ENCODE peak calls at places on chromosomes 13 and 19, in ten cellular contexts. P, V, X, S, R, Z, C, K, Y and F are unnamed samples.

GRCh38 chr13:107900775-107901174 is 314.6 kb downstream of the LIG4 start:
- DNase-seq in P (no peak), V (no peak), X (no peak), S (no peak), R (no peak), Z (no peak), C (no peak), K (no peak), Y (peak; percentile 8), F (no peak)

GRCh38 chr19:41533691-41534090 is 42.3 kb upstream of the CEACAM21 start:
- DNase-seq in P (no peak), V (no peak), X (no peak), S (no peak), R (no peak), Z (no peak), C (no peak), K (no peak), Y (no peak), F (no peak)

GRCh38 chr13:107873908-107874307 is 341.4 kb downstream of the LIG4 start:
- DNase-seq in P (no peak), V (no peak), X (no peak), S (no peak), R (no peak), Z (no peak), C (no peak), K (no peak), Y (no peak), F (no peak)

GRCh38 chr19:13001502-13002388 is 6.5 kb downstream of the NFIX start:
- DNase-seq in P (no peak), V (no peak), X (no peak), S (no peak), R (no peak), Z (no peak), C (no peak), K (peak; percentile 89), Y (no peak), F (no peak)

GRCh38 chr19:33871605-33872004 is 74.9 kb downstream of the KCTD15 start:
- DNase-seq in P (no peak), V (no peak), X (no peak), S (no peak), R (no peak), Z (no peak), C (no peak), K (no peak), Y (no peak), F (no peak)

GRCh38 chr19:48772503-48772953 is 17.2 kb downstream of the FGF21 start:
- DNase-seq in P (no peak), V (no peak), X (no peak), S (no peak), R (no peak), Z (no peak), C (no peak), K (peak; percentile 87), Y (no peak), F (no peak)

GRCh38 chr19:33438987-33439781 is 65.7 kb downstream of the CEBPG start:
- DNase-seq in P (no peak), V (no peak), X (no peak), S (no peak), R (no peak), Z (no peak), C (no peak), K (peak; percentile 29), Y (no peak), F (no peak)

GRCh38 chr19:32519023-32519422 is 62.0 kb upstream of the PDCD5 start:
- DNase-seq in P (no peak), V (no peak), X (no peak), S (no peak), R (no peak), Z (no peak), C (no peak), K (no peak), Y (no peak), F (no peak)

GRCh38 chr19:17951151-17952040 is 15.5 kb upstream of the KCNN1 start:
- DNase-seq in P (no peak), V (no peak), X (no peak), S (no peak), R (no peak), Z (no peak), C (no peak), K (no peak), Y (no peak), F (no peak)

GRCh38 chr19:1461862-1462261 is 11.9 kb downstream of the APC2 start:
- DNase-seq in P (no peak), V (no peak), X (no peak), S (no peak), R (no peak), Z (no peak), C (no peak), K (peak; percentile 44), Y (no peak), F (no peak)

GRCh38 chr13:42401376-42401775 is 129.4 kb downstream of the AKAP11 start:
- DNase-seq in P (no peak), V (no peak), X (no peak), S (no peak), R (no peak), Z (peak; percentile 58), C (no peak), K (no peak), Y (no peak), F (no peak)

GRCh38 chr13:113077566-113077952 is 28.0 kb upstream of the F7 start:
- DNase-seq in P (no peak), V (no peak), X (no peak), S (no peak), R (no peak), Z (no peak), C (no peak), K (peak; percentile 41), Y (no peak), F (no peak)

GRCh38 chr13:32804673-32805260 is 211.5 kb upstream of the KL start:
- DNase-seq in P (no peak), V (no peak), X (no peak), S (no peak), R (no peak), Z (peak; percentile 10), C (peak; percentile 62), K (no peak), Y (no peak), F (no peak)

GRCh38 chr13:50911937-50912624 is 2.5 kb downstream of the RNASEH2B start:
- DNase-seq in P (peak; percentile 81), V (peak; percentile 71), X (peak; percentile 85), S (peak; percentile 86), R (peak; percentile 80), Z (peak; percentile 65), C (peak; percentile 78), K (peak; percentile 90), Y (peak; percentile 73), F (peak; percentile 91)

GRCh38 chr13:29511439-29511814 is 84.1 kb downstream of the SLC7A1 start:
- DNase-seq in P (no peak), V (no peak), X (no peak), S (no peak), R (no peak), Z (no peak), C (no peak), K (no peak), Y (no peak), F (no peak)

GRCh38 chr13:40800559-40800958 is 11.1 kb downstream of the SLC25A15 start:
- DNase-seq in P (no peak), V (no peak), X (no peak), S (no peak), R (no peak), Z (no peak), C (no peak), K (no peak), Y (no peak), F (no peak)

GRCh38 chr19:36151144-36152051 is 849 bp downstream of the COX7A1 start:
- DNase-seq in P (no peak), V (no peak), X (no peak), S (no peak), R (no peak), Z (no peak), C (no peak), K (peak; percentile 85), Y (no peak), F (peak; percentile 22)

GRCh38 chr19:10646781-10647180 is 7.4 kb upstream of the ILF3 start:
- DNase-seq in P (no peak), V (no peak), X (no peak), S (no peak), R (no peak), Z (no peak), C (no peak), K (no peak), Y (no peak), F (no peak)

GRCh38 chr19:15323496-15324235 is 8.7 kb downstream of the BRD4 start:
- DNase-seq in P (peak; percentile 11), V (no peak), X (no peak), S (no peak), R (no peak), Z (peak; percentile 77), C (no peak), K (peak; percentile 76), Y (no peak), F (no peak)

GRCh38 chr13:30763786-30764440 is 28.6 kb downstream of the ALOX5AP start:
- DNase-seq in P (no peak), V (no peak), X (no peak), S (no peak), R (no peak), Z (no peak), C (no peak), K (no peak), Y (no peak), F (no peak)

GRCh38 chr19:8526345-8527062 is 12.5 kb upstream of the ZNF414 start:
- DNase-seq in P (peak; percentile 92), V (no peak), X (no peak), S (no peak), R (no peak), Z (peak; percentile 81), C (peak; percentile 48), K (peak; percentile 91), Y (peak; percentile 84), F (peak; percentile 94)

GRCh38 chr19:29694669-29695627 is 20.1 kb downstream of the C19orf12 start:
- DNase-seq in P (peak; percentile 77), V (peak; percentile 58), X (peak; percentile 80), S (peak; percentile 65), R (peak; percentile 73), Z (peak; percentile 26), C (peak; percentile 56), K (peak; percentile 95), Y (no peak), F (peak; percentile 86)

GRCh38 chr13:48749144-48749543 is 95.4 kb downstream of the CYSLTR2 start:
- DNase-seq in P (no peak), V (no peak), X (no peak), S (no peak), R (no peak), Z (peak; percentile 75), C (no peak), K (no peak), Y (no peak), F (no peak)

GRCh38 chr19:38180071-38180470 is 44.0 kb downstream of the DPF1 start:
- DNase-seq in P (no peak), V (no peak), X (no peak), S (no peak), R (no peak), Z (no peak), C (no peak), K (no peak), Y (no peak), F (no peak)

GRCh38 chr13:108595416-108596257 is 33.8 kb upstream of the MYO16 start:
- DNase-seq in P (no peak), V (no peak), X (no peak), S (no peak), R (no peak), Z (no peak), C (no peak), K (no peak), Y (no peak), F (no peak)

GRCh38 chr19:41563847-41564514 is 12.0 kb upstream of the CEACAM21 start:
- DNase-seq in P (peak; percentile 57), V (peak; percentile 44), X (peak; percentile 68), S (no peak), R (peak; percentile 11), Z (peak; percentile 21), C (peak; percentile 15), K (no peak), Y (no peak), F (no peak)

GRCh38 chr13:20519887-20520286 is 5.8 kb downstream of the CRYL1 start:
- DNase-seq in P (no peak), V (no peak), X (no peak), S (no peak), R (no peak), Z (no peak), C (no peak), K (no peak), Y (no peak), F (no peak)

GRCh38 chr13:85223883-85224656 is 575.1 kb downstream of the SLITRK6 start:
- DNase-seq in P (no peak), V (no peak), X (no peak), S (no peak), R (no peak), Z (peak; percentile 11), C (no peak), K (no peak), Y (no peak), F (no peak)